ENCODE peak calls at places on chromosomes 4 and X, in five cellular contexts. One of them, this sample, is unnamed. For H3K4me1, the result is how much of the 10 kb centered on the place peaks cover.

GRCh38 chrX:109886122-109886761 is 116.7 kb upstream of the TMEM164 start:
- DNase-seq in suprapubic skin: no peak
- DNase-seq in small intestine: peak
- DNase-seq in pancreas: no peak
- DNase-seq in psoas muscle: no peak
- DNase-seq in this sample: peak

GRCh38 chrX:115204040-115204439 is 14.8 kb downstream of the RBMXL3 start:
- DNase-seq in pancreas: no peak
- DNase-seq in suprapubic skin: no peak
- DNase-seq in small intestine: no peak
- DNase-seq in psoas muscle: no peak
- DNase-seq in this sample: no peak

GRCh38 chr4:148447672-148448071 is 5.5 kb upstream of the NR3C2 start:
- DNase-seq in psoas muscle: no peak
- DNase-seq in small intestine: no peak
- DNase-seq in pancreas: no peak
- DNase-seq in suprapubic skin: no peak
- DNase-seq in this sample: peak

GRCh38 chrX:131728295-131729145 is 184.6 kb downstream of the OR13H1 start:
- DNase-seq in pancreas: peak
- DNase-seq in suprapubic skin: peak
- DNase-seq in psoas muscle: peak
- DNase-seq in small intestine: no peak
- DNase-seq in this sample: no peak

GRCh38 chrX:112536544-112536943 is 143.2 kb downstream of the LHFPL1 start:
- DNase-seq in small intestine: no peak
- DNase-seq in suprapubic skin: no peak
- DNase-seq in psoas muscle: no peak
- DNase-seq in pancreas: no peak
- DNase-seq in this sample: no peak

GRCh38 chr4:171721937-171722336 is 91.3 kb upstream of the GALNTL6 start:
- DNase-seq in psoas muscle: no peak
- DNase-seq in suprapubic skin: no peak
- DNase-seq in small intestine: no peak
- DNase-seq in pancreas: no peak
- DNase-seq in this sample: no peak

GRCh38 chr4:152309418-152309817 is 226.5 kb downstream of the FBXW7 start:
- DNase-seq in suprapubic skin: no peak
- DNase-seq in small intestine: no peak
- DNase-seq in pancreas: no peak
- DNase-seq in psoas muscle: no peak
- DNase-seq in this sample: peak

GRCh38 chr4:11543710-11544109 is 115.0 kb upstream of the HS3ST1 start:
- DNase-seq in small intestine: peak
- DNase-seq in suprapubic skin: no peak
- DNase-seq in pancreas: no peak
- DNase-seq in psoas muscle: no peak
- DNase-seq in this sample: peak

GRCh38 chr4:179872751-179873150 is 2370.5 kb upstream of the TENM3 start:
- DNase-seq in small intestine: no peak
- DNase-seq in pancreas: no peak
- DNase-seq in suprapubic skin: no peak
- DNase-seq in psoas muscle: no peak
- DNase-seq in this sample: no peak

GRCh38 chr4:3285558-3286334 is 7.1 kb upstream of the RGS12 start:
- DNase-seq in psoas muscle: peak
- DNase-seq in small intestine: no peak
- DNase-seq in suprapubic skin: no peak
- DNase-seq in pancreas: no peak
- DNase-seq in this sample: peak

GRCh38 chrX:95764972-95765451 is 919.6 kb upstream of the DIAPH2 start:
- DNase-seq in suprapubic skin: no peak
- DNase-seq in pancreas: no peak
- DNase-seq in small intestine: peak
- DNase-seq in psoas muscle: no peak
- DNase-seq in this sample: peak

GRCh38 chrX:9885150-9885549 is 82.0 kb upstream of the CLDN34 start:
- DNase-seq in small intestine: peak
- DNase-seq in pancreas: peak
- DNase-seq in suprapubic skin: no peak
- DNase-seq in psoas muscle: peak
- DNase-seq in this sample: peak

GRCh38 chrX:47877327-47877726 is 40.6 kb downstream of the ZNF81 start:
- DNase-seq in suprapubic skin: no peak
- DNase-seq in small intestine: peak
- DNase-seq in pancreas: no peak
- DNase-seq in psoas muscle: no peak
- DNase-seq in this sample: no peak

GRCh38 chrX:4935846-4936245 is 1222.4 kb upstream of the PRKX start:
- DNase-seq in pancreas: peak
- DNase-seq in small intestine: no peak
- DNase-seq in suprapubic skin: no peak
- DNase-seq in psoas muscle: no peak
- DNase-seq in this sample: peak

DNA sequence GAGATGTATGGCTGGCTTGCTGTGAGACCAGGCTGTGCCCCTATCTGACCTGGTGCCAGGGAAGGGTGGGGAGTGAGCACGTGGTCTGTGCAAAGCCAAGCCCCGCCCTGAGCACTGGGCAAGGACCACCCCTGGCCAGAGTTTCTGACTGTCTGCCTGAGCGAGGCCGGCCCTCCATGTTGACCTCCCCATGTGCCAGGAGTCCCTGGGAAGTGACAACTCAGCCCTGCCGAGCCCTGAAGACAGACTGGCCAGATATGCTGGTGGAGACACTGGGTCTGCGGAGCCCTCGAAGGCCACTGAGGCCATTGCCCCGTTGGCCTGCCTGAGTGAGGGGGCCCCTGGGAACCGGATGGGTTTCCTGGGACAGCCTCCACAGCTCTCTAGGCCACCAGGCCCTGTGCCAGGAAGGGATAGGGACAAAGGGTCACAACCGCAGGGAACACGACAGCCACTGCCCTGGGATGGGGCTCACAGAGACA is 7.1 kb upstream of the BGN start:
- DNase-seq in psoas muscle: no peak
- DNase-seq in pancreas: no peak
- DNase-seq in small intestine: no peak
- DNase-seq in suprapubic skin: no peak
- DNase-seq in this sample: no peak
- H3K4me1 ChIP-seq in psoas muscle: under half
- H3K4me1 ChIP-seq in pancreas: under half
- H3K4me1 ChIP-seq in small intestine: under half
- H3K4me1 ChIP-seq in suprapubic skin: under half
- H3K4me1 ChIP-seq in this sample: under half

DNA sequence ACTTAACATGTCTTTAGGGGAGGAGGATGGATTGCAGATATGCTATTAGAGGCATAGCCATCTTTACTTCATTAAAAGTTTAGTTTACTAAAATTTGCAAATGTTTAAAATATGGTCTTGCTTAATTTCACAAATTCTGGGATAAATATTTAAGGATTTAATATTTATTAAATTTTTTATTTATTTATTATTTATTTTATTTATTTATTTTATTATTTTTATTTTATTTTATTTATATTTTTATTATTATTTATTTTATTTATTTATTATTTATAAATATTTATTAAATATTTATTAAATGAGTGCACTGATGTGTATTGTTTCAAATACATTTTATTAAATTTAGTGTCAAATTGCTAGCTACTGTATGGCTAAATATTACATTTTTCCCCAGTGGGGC is 46.0 kb downstream of the FAT4 start:
- DNase-seq in small intestine: no peak
- DNase-seq in suprapubic skin: no peak
- DNase-seq in pancreas: no peak
- DNase-seq in psoas muscle: no peak
- DNase-seq in this sample: no peak
- H3K4me1 ChIP-seq in small intestine: under half
- H3K4me1 ChIP-seq in suprapubic skin: under half
- H3K4me1 ChIP-seq in pancreas: under half
- H3K4me1 ChIP-seq in psoas muscle: under half
- H3K4me1 ChIP-seq in this sample: under half

DNA sequence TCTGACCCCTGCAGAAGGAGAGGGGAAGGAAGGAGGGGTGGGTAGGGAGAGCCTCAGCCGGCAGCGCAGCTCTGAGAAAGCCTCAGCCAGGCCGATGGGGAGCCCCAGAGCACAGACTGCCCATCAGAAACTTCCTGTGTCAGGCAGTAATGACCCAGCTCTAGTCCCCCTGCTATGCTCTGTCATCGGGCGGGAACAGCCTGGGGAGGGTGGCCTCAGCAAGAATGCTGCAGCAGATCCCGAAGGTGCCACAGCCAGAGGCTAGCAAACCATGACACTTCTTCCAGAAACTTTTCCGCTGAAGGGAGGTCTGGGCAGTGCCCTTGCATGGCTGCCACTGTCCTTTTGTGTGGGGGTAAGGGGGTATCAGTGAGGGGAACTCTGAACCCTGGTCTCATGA is 279.0 kb downstream of the BCOR start:
- DNase-seq in small intestine: no peak
- DNase-seq in pancreas: no peak
- DNase-seq in suprapubic skin: no peak
- DNase-seq in psoas muscle: peak
- DNase-seq in this sample: no peak
- H3K4me1 ChIP-seq in small intestine: under half
- H3K4me1 ChIP-seq in pancreas: under half
- H3K4me1 ChIP-seq in suprapubic skin: under half
- H3K4me1 ChIP-seq in psoas muscle: under half
- H3K4me1 ChIP-seq in this sample: under half

DNA sequence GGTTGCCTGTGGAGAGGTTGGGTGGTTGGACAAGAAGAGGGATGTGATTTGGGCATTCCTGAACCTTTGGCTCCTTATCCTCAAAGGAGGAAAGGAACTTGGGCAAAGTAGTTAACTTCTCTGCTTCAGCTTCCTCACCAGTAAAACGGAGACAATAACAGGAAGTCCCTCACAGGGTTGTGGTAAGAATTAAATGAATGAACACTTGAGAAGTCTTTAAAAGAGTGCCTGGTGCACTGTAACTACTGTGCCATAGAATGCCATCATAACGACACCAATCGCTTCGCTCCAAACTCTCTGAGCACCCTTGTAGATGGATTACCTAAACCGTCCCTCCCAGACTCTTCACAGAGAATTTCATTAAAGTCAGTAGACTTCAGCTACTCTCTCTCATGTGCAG is 10.5 kb downstream of the ZCCHC18 start:
- DNase-seq in suprapubic skin: no peak
- DNase-seq in small intestine: no peak
- DNase-seq in pancreas: no peak
- DNase-seq in psoas muscle: no peak
- DNase-seq in this sample: no peak
- H3K4me1 ChIP-seq in suprapubic skin: under half
- H3K4me1 ChIP-seq in small intestine: under half
- H3K4me1 ChIP-seq in pancreas: under half
- H3K4me1 ChIP-seq in psoas muscle: under half
- H3K4me1 ChIP-seq in this sample: under half

GRCh38 chr4:168587326-168588125 is 90.7 kb downstream of the PALLD start:
- DNase-seq in pancreas: no peak
- DNase-seq in suprapubic skin: no peak
- DNase-seq in small intestine: no peak
- DNase-seq in psoas muscle: peak
- DNase-seq in this sample: peak

GRCh38 chr4:168584321-168584771 is 87.5 kb downstream of the PALLD start:
- DNase-seq in pancreas: no peak
- DNase-seq in suprapubic skin: no peak
- DNase-seq in psoas muscle: no peak
- DNase-seq in small intestine: no peak
- DNase-seq in this sample: peak

GRCh38 chr4:168589154-168589553 is 92.3 kb downstream of the PALLD start:
- DNase-seq in psoas muscle: no peak
- DNase-seq in suprapubic skin: no peak
- DNase-seq in small intestine: peak
- DNase-seq in pancreas: no peak
- DNase-seq in this sample: peak

GRCh38 chr4:168585168-168586091 is 88.6 kb downstream of the PALLD start:
- DNase-seq in suprapubic skin: peak
- DNase-seq in pancreas: peak
- DNase-seq in small intestine: peak
- DNase-seq in psoas muscle: peak
- DNase-seq in this sample: peak

DNA sequence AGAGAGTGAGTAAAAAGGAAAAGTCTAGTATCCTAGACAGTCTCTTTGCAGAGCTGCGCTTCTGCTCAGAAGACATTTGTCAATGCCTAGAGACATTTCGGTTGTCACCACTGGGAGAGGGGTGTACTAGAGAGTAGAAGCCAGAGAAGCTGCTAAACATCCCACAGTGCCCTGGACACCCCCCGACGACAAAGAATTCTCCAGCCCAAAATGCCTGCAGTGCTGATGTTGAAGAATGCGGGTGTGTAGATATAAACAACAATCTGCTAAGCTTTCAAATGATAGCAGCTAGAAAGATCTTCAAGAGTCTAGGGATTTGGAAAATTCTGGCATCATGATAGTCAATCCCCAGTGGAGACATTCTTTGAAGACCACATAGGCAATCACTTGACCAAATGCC is 90.1 kb downstream of the PALLD start:
- DNase-seq in pancreas: no peak
- DNase-seq in suprapubic skin: no peak
- DNase-seq in psoas muscle: no peak
- DNase-seq in small intestine: no peak
- DNase-seq in this sample: no peak
- H3K4me1 ChIP-seq in pancreas: under half
- H3K4me1 ChIP-seq in suprapubic skin: under half
- H3K4me1 ChIP-seq in psoas muscle: under half
- H3K4me1 ChIP-seq in small intestine: under half
- H3K4me1 ChIP-seq in this sample: half or more

DNA sequence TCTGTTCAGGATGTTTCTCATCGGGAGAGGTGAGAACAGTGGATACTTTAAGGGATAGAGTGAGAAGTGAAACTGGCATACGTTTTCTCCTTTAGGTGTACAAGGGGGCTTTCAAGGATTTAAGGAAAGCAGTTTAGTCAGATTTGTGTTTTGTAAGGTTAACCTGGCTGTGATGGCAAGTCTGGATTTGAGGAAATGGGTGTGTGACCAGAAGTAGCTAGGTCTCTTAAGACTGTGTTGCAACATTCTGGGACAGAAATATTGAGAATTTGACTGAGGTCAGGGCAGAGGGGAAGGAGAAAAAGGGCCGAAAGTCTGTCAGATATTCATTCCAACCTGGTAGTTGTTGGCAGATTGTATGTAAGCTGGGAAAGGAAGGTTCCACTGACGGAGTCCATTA is 10.4 kb upstream of the GABRE start:
- DNase-seq in psoas muscle: no peak
- DNase-seq in suprapubic skin: no peak
- DNase-seq in pancreas: no peak
- DNase-seq in small intestine: no peak
- DNase-seq in this sample: no peak
- H3K4me1 ChIP-seq in psoas muscle: under half
- H3K4me1 ChIP-seq in suprapubic skin: under half
- H3K4me1 ChIP-seq in pancreas: under half
- H3K4me1 ChIP-seq in small intestine: under half
- H3K4me1 ChIP-seq in this sample: under half

DNA sequence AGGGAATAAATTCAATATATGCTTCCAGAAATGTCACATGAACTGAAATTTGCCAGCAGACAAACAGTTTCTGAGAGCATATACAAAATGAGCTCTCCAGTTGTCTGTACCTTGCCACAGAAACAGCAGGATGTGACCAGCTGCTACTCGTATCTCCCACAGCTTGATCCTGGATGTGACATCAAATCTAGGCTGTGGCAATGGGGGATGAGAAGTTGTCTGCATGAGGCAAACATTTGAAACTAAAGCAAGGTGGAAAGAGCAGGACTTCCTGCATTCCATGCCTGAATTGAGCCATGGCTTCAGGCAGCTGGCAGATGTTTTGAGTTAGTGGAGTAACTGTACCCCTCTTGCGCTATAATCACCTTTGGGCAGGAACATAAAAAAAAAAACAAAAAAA is 1724.0 kb downstream of the RPA4 start:
- DNase-seq in small intestine: no peak
- DNase-seq in suprapubic skin: no peak
- DNase-seq in pancreas: no peak
- DNase-seq in psoas muscle: no peak
- DNase-seq in this sample: no peak
- H3K4me1 ChIP-seq in small intestine: under half
- H3K4me1 ChIP-seq in suprapubic skin: under half
- H3K4me1 ChIP-seq in pancreas: under half
- H3K4me1 ChIP-seq in psoas muscle: under half
- H3K4me1 ChIP-seq in this sample: under half

This sample was measured in PC-3.